ENCODE peak calls at places on chromosomes 16 and 17, in seven cellular contexts. K is activated T-cell treated with anti-CD3 and anti-CD28 coated beads for 24 hours, W is NCI-H1092 treated with DMSO at 0.1 percent for 48 hours, T is left colon, B is retina, E is GOT3, Q is occipital lobe. D is an unnamed sample.

GRCh38 chr16:3807425-3808123 is 72.9 kb downstream of the CREBBP start:
- DNase-seq in T (no peak), E (no peak), W (no peak), B (no peak), K (no peak), Q (no peak), D (no peak)

GRCh38 chr17:61161615-61162134 is 238.0 kb upstream of the TBX2 start:
- DNase-seq in B (no peak), E (no peak), K (no peak), W (no peak), Q (no peak), T (no peak), D (no peak)

GRCh38 chr16:83744521-83744981 is 63.2 kb upstream of the HSBP1 start:
- DNase-seq in Q (peak), B (peak), E (no peak), K (no peak), W (no peak), T (peak), D (no peak)

GRCh38 chr17:65855245-65855644 is 293.8 kb upstream of the AXIN2 start:
- DNase-seq in B (no peak), Q (no peak), K (no peak), E (no peak), W (no peak), T (no peak), D (no peak)

GRCh38 chr17:80887639-80888175 is 103.9 kb upstream of the CHMP6 start:
- DNase-seq in B (no peak), E (no peak), T (no peak), K (no peak), W (no peak), Q (no peak), D (no peak)

GRCh38 chr17:36463916-36464764 is 22.3 kb upstream of the ZNHIT3 start:
- DNase-seq in Q (peak), T (peak), E (peak), W (no peak), K (peak), B (peak), D (peak)

GRCh38 chr17:38454528-38454927 is 26.3 kb downstream of the ARHGAP23 start:
- DNase-seq in W (no peak), Q (peak), T (peak), K (no peak), B (peak), E (peak), D (no peak)

GRCh38 chr16:76280421-76280820 is 3.2 kb downstream of the CNTNAP4 start:
- DNase-seq in Q (no peak), T (no peak), B (no peak), E (no peak), W (no peak), K (no peak), D (no peak)

GRCh38 chr16:29014561-29015029 is 29.7 kb downstream of the LAT start:
- DNase-seq in K (no peak), B (no peak), W (no peak), E (no peak), T (no peak), Q (no peak), D (no peak)

GRCh38 chr17:35373532-35373983 is at the start of gene SLFN11:
- DNase-seq in Q (no peak), K (peak), T (peak), B (no peak), E (peak), W (peak), D (peak)

GRCh38 chr17:250487-251300 is 69.2 kb upstream of the DOC2B start:
- DNase-seq in K (no peak), E (no peak), Q (no peak), T (no peak), W (no peak), B (no peak), D (no peak)

GRCh38 chr17:44324092-44324570 is 492 bp downstream of the SLC25A39 start:
- DNase-seq in K (no peak), W (no peak), Q (no peak), B (no peak), T (peak), E (no peak), D (no peak)

GRCh38 chr17:12955521-12955920 is 62.3 kb downstream of the ELAC2 start:
- DNase-seq in W (no peak), B (no peak), T (no peak), K (no peak), Q (no peak), E (no peak), D (no peak)

GRCh38 chr16:84324439-84325262 is 30.0 kb downstream of the WFDC1 start:
- DNase-seq in E (no peak), T (no peak), K (no peak), W (no peak), B (no peak), Q (no peak), D (no peak)

GRCh38 chr16:27319257-27319965 is 5.6 kb downstream of the IL4R start:
- DNase-seq in E (no peak), W (no peak), B (no peak), T (no peak), Q (no peak), K (no peak), D (no peak)

GRCh38 chr16:17468611-17469010 is 2.1 kb downstream of the XYLT1 start:
- DNase-seq in W (no peak), B (no peak), E (no peak), Q (no peak), T (no peak), K (no peak), D (no peak)

GRCh38 chr17:2635241-2635640 is 41.8 kb downstream of the PAFAH1B1 start:
- DNase-seq in B (no peak), E (no peak), W (no peak), T (no peak), Q (no peak), K (no peak), D (no peak)

GRCh38 chr17:79925242-79925957 is 86.2 kb upstream of the CBX4 start:
- DNase-seq in B (no peak), E (no peak), Q (peak), T (peak), K (no peak), W (no peak), D (no peak)

GRCh38 chr17:58136669-58137279 is 11.4 kb upstream of the OR4D1 start:
- DNase-seq in E (no peak), K (no peak), T (peak), W (peak), B (no peak), Q (no peak), D (no peak)

GRCh38 chr17:45172541-45173286 is 11.0 kb downstream of the HEXIM2 start:
- DNase-seq in E (no peak), W (no peak), B (peak), Q (peak), K (peak), T (peak), D (peak)

GRCh38 chr17:1649844-1650409 is at the start of gene RILP:
- DNase-seq in W (no peak), Q (no peak), B (peak), T (peak), E (no peak), K (no peak), D (no peak)

GRCh38 chr16:13957197-13958078 is 37.5 kb downstream of the ERCC4 start:
- DNase-seq in T (peak), Q (peak), E (peak), K (no peak), W (peak), B (peak), D (no peak)

GRCh38 chr16:11232852-11233726 is 22.9 kb downstream of the SOCS1 start:
- DNase-seq in B (peak), K (peak), E (no peak), T (peak), Q (no peak), W (no peak), D (peak)

GRCh38 chr16:66517586-66518263 is 32.2 kb downstream of the TK2 start:
- DNase-seq in W (no peak), T (no peak), Q (no peak), E (no peak), K (no peak), B (no peak), D (no peak)

GRCh38 chr16:30941600-30942420 is 7.1 kb upstream of the ORAI3 start:
- DNase-seq in Q (peak), E (no peak), T (peak), W (peak), B (peak), K (peak), D (peak)

GRCh38 chr17:55730380-55730779 is 7.7 kb upstream of the TMEM100 start:
- DNase-seq in K (no peak), B (no peak), W (no peak), Q (no peak), T (no peak), E (no peak), D (no peak)

GRCh38 chr16:11407047-11407982 is 62.1 kb downstream of the RMI2 start:
- DNase-seq in W (peak), B (peak), Q (peak), E (no peak), K (peak), T (peak), D (peak)

GRCh38 chr17:59753522-59754467 is 46.3 kb downstream of the VMP1 start:
- DNase-seq in K (no peak), T (no peak), B (peak), E (no peak), W (peak), Q (no peak), D (no peak)

GRCh38 chr17:36899250-36900129 is 37.8 kb upstream of the LHX1 start:
- DNase-seq in K (no peak), Q (no peak), W (no peak), E (no peak), T (no peak), B (no peak), D (no peak)

D was measured in activated T-helper 2 cell treated with anti-CD3 and anti-CD28 coated beads, Interferon-gamma antibody, Interleukin-2, Interleukin-4, amounts not matched to agents 10 μg/mL and 5 μg/mL and 100 μg/mL, durations not matched to agents 14 hours and 24 hours and 36 hours.